ENCODE peak calls at places on chromosomes 11 and 22, in nine cellular contexts. J is DND-41; D is uterus; V is tibial artery; B is pancreas; M is lower lobe of right lung; P is mesenchymal stem cell; C is CD8-positive, alpha-beta memory T cell; S is OCI-LY7. X is an unnamed sample.

GRCh38 chr22:46133588-46133855 is 16.8 kb upstream of the PPARA start:
- DNase-seq in J (no peak), D (no peak), V (no peak), B (no peak), M (no peak), P (no peak), C (no peak), S (no peak), X (no peak)

GRCh38 chr11:67665537-67666302 is 8.7 kb downstream of the ALDH3B2 start:
- DNase-seq in J (peak; percentile 3), D (no peak), V (no peak), B (peak; percentile 55), M (no peak), P (no peak), C (no peak), S (peak; percentile 35), X (no peak)

GRCh38 chr11:29326757-29327156 is 690.1 kb downstream of the KCNA4 start:
- DNase-seq in J (no peak), D (no peak), V (no peak), B (no peak), M (no peak), P (no peak), C (no peak), S (no peak), X (no peak)

GRCh38 chr11:15816996-15817395 is 539.4 kb downstream of the SOX6 start:
- DNase-seq in J (no peak), D (no peak), V (no peak), B (no peak), M (no peak), P (no peak), C (no peak), S (no peak), X (no peak)

GRCh38 chr11:107743161-107743560 is 31.3 kb upstream of the SLN start:
- DNase-seq in J (no peak), D (no peak), V (no peak), B (no peak), M (no peak), P (no peak), C (no peak), S (no peak), X (no peak)

GRCh38 chr22:47370448-47371262 is 608.2 kb downstream of the TBC1D22A start:
- DNase-seq in J (no peak), D (peak; percentile 8), V (peak; percentile 18), B (no peak), M (peak; percentile 13), P (no peak), C (no peak), S (no peak), X (no peak)

GRCh38 chr11:14232652-14233051 is 126.3 kb downstream of the RRAS2 start:
- DNase-seq in J (no peak), D (no peak), V (no peak), B (no peak), M (no peak), P (no peak), C (no peak), S (no peak), X (no peak)

GRCh38 chr11:29025001-29025400 is 916.8 kb downstream of the METTL15 start:
- DNase-seq in J (no peak), D (no peak), V (no peak), B (no peak), M (no peak), P (no peak), C (no peak), S (no peak), X (no peak)

GRCh38 chr22:47198801-47199251 is 436.4 kb downstream of the TBC1D22A start:
- DNase-seq in J (no peak), D (no peak), V (no peak), B (no peak), M (no peak), P (no peak), C (no peak), S (no peak), X (no peak)

GRCh38 chr11:123536690-123537437 is 106.8 kb downstream of the GRAMD1B start:
- DNase-seq in J (no peak), D (no peak), V (peak; percentile 46), B (no peak), M (no peak), P (peak; percentile 70), C (no peak), S (no peak), X (no peak)

GRCh38 chr22:42433754-42434153 is 1.6 kb upstream of the NFAM1 start:
- DNase-seq in J (no peak), D (no peak), V (no peak), B (no peak), M (no peak), P (no peak), C (no peak), S (no peak), X (no peak)

GRCh38 chr11:69303427-69303826 is 9.5 kb downstream of the MYEOV start:
- DNase-seq in J (no peak), D (no peak), V (no peak), B (no peak), M (no peak), P (no peak), C (no peak), S (no peak), X (no peak)

GRCh38 chr22:49303781-49304461 is 523.8 kb downstream of the BRD1 start:
- DNase-seq in J (no peak), D (no peak), V (peak; percentile 13), B (no peak), M (no peak), P (no peak), C (no peak), S (no peak), X (no peak)

GRCh38 chr11:113563766-113564165 is 88.6 kb upstream of the DRD2 start:
- DNase-seq in J (no peak), D (no peak), V (no peak), B (no peak), M (no peak), P (no peak), C (no peak), S (no peak), X (no peak)

GRCh38 chr22:50671641-50672040 is 982 bp upstream of the SHANK3 start:
- DNase-seq in J (no peak), D (no peak), V (no peak), B (no peak), M (no peak), P (no peak), C (no peak), S (no peak), X (peak; percentile 47)

GRCh38 chr11:79006854-79007253 is 432.2 kb upstream of the NARS2 start:
- DNase-seq in J (no peak), D (no peak), V (no peak), B (no peak), M (no peak), P (no peak), C (no peak), S (no peak), X (no peak)

GRCh38 chr11:122020902-122021301 is 95.1 kb downstream of the BLID start:
- DNase-seq in J (no peak), D (peak; percentile 25), V (no peak), B (no peak), M (no peak), P (peak; percentile 42), C (no peak), S (peak; percentile 4), X (no peak)
- H3K27ac ChIP-seq in J (no peak overlapping the region), D (no peak overlapping the region), V (peak overlapping the region; percentile 32), B (no peak overlapping the region), M (no peak overlapping the region), P (no peak overlapping the region), C (no peak overlapping the region), S (no peak overlapping the region), X (no peak overlapping the region)

DNA sequence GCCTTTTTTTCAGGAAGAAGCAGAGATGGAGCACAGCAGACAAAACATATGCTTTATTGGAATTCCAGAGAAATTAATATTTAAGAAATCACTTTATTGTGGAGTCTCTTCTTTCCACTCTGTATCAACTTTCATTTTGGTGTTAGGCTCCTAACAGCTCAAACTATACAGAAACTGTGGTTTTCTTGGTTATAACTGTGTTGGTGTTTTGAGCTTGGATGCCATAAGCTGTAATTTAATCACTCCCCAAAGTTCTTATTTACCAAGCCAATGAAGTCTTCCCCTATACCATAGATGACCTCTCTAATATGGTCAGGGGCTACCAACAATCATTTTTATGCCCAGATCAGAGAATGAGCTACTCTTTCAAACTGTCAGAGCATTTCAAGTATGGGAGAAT is 90.0 kb downstream of the EXT2 start:
- DNase-seq in J (no peak), D (no peak), V (no peak), B (no peak), M (no peak), P (no peak), C (no peak), S (no peak), X (no peak)
- H3K27ac ChIP-seq in J (no peak overlapping the region), D (no peak overlapping the region), V (no peak overlapping the region), B (no peak overlapping the region), M (no peak overlapping the region), P (no peak overlapping the region), C (no peak overlapping the region), S (no peak overlapping the region), X (no peak overlapping the region)

GRCh38 chr11:72236083-72236697 is 7.8 kb downstream of the PHOX2A start:
- DNase-seq in J (no peak), D (no peak), V (no peak), B (no peak), M (no peak), P (peak; percentile 72), C (no peak), S (no peak), X (no peak)

GRCh38 chr11:72238040-72238450 is 5.9 kb downstream of the PHOX2A start:
- DNase-seq in J (peak; percentile 55), D (peak; percentile 56), V (no peak), B (peak; percentile 68), M (peak; percentile 74), P (peak; percentile 72), C (peak; percentile 25), S (peak; percentile 72), X (peak; percentile 33)

GRCh38 chr11:72237112-72237931 is 6.7 kb downstream of the PHOX2A start:
- DNase-seq in J (no peak), D (no peak), V (no peak), B (no peak), M (no peak), P (no peak), C (no peak), S (no peak), X (no peak)

GRCh38 chr11:72235351-72236057 is 8.5 kb downstream of the PHOX2A start:
- DNase-seq in J (no peak), D (no peak), V (no peak), B (no peak), M (no peak), P (no peak), C (no peak), S (no peak), X (no peak)

GRCh38 chr11:72236774-72237111 is 7.2 kb downstream of the PHOX2A start:
- DNase-seq in J (no peak), D (no peak), V (no peak), B (no peak), M (no peak), P (no peak), C (no peak), S (no peak), X (no peak)
- H3K27ac ChIP-seq in J (no peak overlapping the region), D (no peak overlapping the region), V (no peak overlapping the region), B (no peak overlapping the region), M (no peak overlapping the region), P (no peak overlapping the region), C (no peak overlapping the region), S (no peak overlapping the region), X (no peak overlapping the region)

DNA sequence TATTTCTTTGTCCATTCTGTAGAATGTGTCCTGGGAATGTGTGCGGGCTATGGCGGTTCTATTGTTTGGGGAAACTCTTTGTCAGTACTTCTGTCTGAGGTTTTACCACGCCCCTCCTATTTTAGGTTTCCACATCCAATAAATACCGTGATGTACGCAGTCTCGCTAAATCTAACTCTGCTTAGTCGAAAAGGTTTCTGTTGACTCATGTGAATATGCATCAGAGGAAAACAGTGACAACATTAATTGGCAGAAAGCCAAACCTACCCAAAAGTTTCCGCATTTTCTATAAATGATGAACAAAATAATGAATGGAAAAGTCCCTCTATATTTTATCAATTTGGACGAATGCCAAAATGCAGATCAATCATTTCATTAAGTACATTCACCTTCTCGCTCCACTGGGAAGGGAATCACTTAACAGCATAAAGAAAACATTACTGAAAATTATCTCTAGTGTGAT is 143.4 kb downstream of the MAML2 start:
- DNase-seq in J (no peak), D (no peak), V (no peak), B (no peak), M (no peak), P (peak; percentile 87), C (no peak), S (no peak), X (no peak)
- H3K27ac ChIP-seq in J (no peak overlapping the region), D (peak overlapping the region; percentile 46), V (peak overlapping the region; percentile 51), B (peak overlapping the region; percentile 43), M (no peak overlapping the region), P (peak overlapping the region; percentile 76), C (no peak overlapping the region), S (no peak overlapping the region), X (peak overlapping the region; percentile 45)